ENCODE peak calls at places on chromosomes 1 and 21, in four cellular contexts. One of them, this sample, is unnamed.

GRCh38 chr1:216186816-216187215 is 236.4 kb downstream of the USH2A start:
- DNase-seq in neural crest cell: no peak
- DNase-seq in CD4-positive, alpha-beta T cell: no peak
- DNase-seq in epithelial cell of proximal tubule: no peak
- DNase-seq in this sample: no peak

GRCh38 chr1:28370220-28371010 is 875 bp downstream of the PHACTR4 start:
- DNase-seq in neural crest cell: peak; percentile 22
- DNase-seq in epithelial cell of proximal tubule: no peak
- DNase-seq in CD4-positive, alpha-beta T cell: peak; percentile 4
- DNase-seq in this sample: no peak

GRCh38 chr1:153929981-153930948 is 7.5 kb upstream of the GATAD2B start:
- DNase-seq in CD4-positive, alpha-beta T cell: no peak
- DNase-seq in epithelial cell of proximal tubule: no peak
- DNase-seq in neural crest cell: no peak
- DNase-seq in this sample: no peak

GRCh38 chr1:44089371-44090070 is 29.1 kb upstream of the KLF17 start:
- DNase-seq in neural crest cell: no peak
- DNase-seq in epithelial cell of proximal tubule: no peak
- DNase-seq in CD4-positive, alpha-beta T cell: no peak
- DNase-seq in this sample: no peak

GRCh38 chr1:43144228-43144627 is 27.9 kb downstream of the EBNA1BP2 start:
- DNase-seq in neural crest cell: no peak
- DNase-seq in CD4-positive, alpha-beta T cell: no peak
- DNase-seq in epithelial cell of proximal tubule: no peak
- DNase-seq in this sample: no peak

GRCh38 chr21:41957991-41958766 is 4.4 kb upstream of the C2CD2 start:
- DNase-seq in neural crest cell: no peak
- DNase-seq in epithelial cell of proximal tubule: peak; percentile 74
- DNase-seq in CD4-positive, alpha-beta T cell: no peak
- DNase-seq in this sample: no peak

GRCh38 chr1:236287757-236288619 is 6.2 kb upstream of the ERO1B start:
- DNase-seq in neural crest cell: no peak
- DNase-seq in epithelial cell of proximal tubule: no peak
- DNase-seq in CD4-positive, alpha-beta T cell: no peak
- DNase-seq in this sample: no peak

GRCh38 chr1:214584805-214585766 is 17.9 kb upstream of the CENPF start:
- DNase-seq in neural crest cell: no peak
- DNase-seq in epithelial cell of proximal tubule: no peak
- DNase-seq in CD4-positive, alpha-beta T cell: no peak
- DNase-seq in this sample: no peak

GRCh38 chr1:214899908-214900470 is 182.5 kb upstream of the KCNK2 start:
- DNase-seq in neural crest cell: no peak
- DNase-seq in epithelial cell of proximal tubule: no peak
- DNase-seq in CD4-positive, alpha-beta T cell: no peak
- DNase-seq in this sample: no peak